ENCODE peak calls at places on chromosomes 1 and 21, in six cellular contexts. V is AG09319; A is AG08396; T is uterus; F is stimulated activated CD4-positive, alpha-beta T cell treated with anti-CD3 and anti-CD28 coated beads, Interleukin-4, amount 100 ng/mL, for 4 hours; I is activated T-helper 1 cell treated with anti-CD3 and anti-CD28 coated beads, Interleukin-12 subunit alpha, Interleukin-12 subunit beta, Interleukin-2, Interleukin-4 antibody, amounts not matched to agents 30 ng/mL and 10 ng/mL and 1 ng/mL, durations not matched to agents 14 hours and 24 hours and 36 hours. H is an unnamed sample.

GRCh38 chr1:46370214-46370633 is 23.9 kb upstream of the FAAH start:
- DNase-seq in A (no peak), V (no peak), F (no peak), I (no peak), T (no peak), H (no peak)

GRCh38 chr1:182191716-182192115 is 130.2 kb upstream of the ZNF648 start:
- DNase-seq in T (no peak), V (no peak), A (no peak), F (no peak), I (no peak), H (no peak)

GRCh38 chr1:241647658-241648057 is 4.4 kb upstream of the WDR64 start:
- DNase-seq in I (no peak), T (no peak), V (no peak), F (no peak), A (no peak), H (no peak)

GRCh38 chr1:223611939-223612338 is 53.6 kb downstream of the CAPN8 start:
- DNase-seq in A (no peak), I (no peak), V (no peak), F (no peak), T (no peak), H (no peak)

GRCh38 chr1:181137217-181137743 is 48.8 kb downstream of the IER5 start:
- DNase-seq in A (no peak), I (no peak), F (no peak), T (no peak), V (no peak), H (no peak)

GRCh38 chr1:89945852-89946476 is 48.9 kb upstream of the ZNF326 start:
- DNase-seq in A (no peak), F (no peak), V (no peak), T (no peak), I (no peak), H (no peak)

GRCh38 chr1:8525291-8526275 is 207.7 kb downstream of the SLC45A1 start:
- DNase-seq in T (peak; percentile 81), F (peak; percentile 41), V (peak; percentile 85), I (peak; percentile 69), A (peak; percentile 72), H (peak; percentile 42)

GRCh38 chr1:87826639-87827345 is 498.1 kb downstream of the LMO4 start:
- DNase-seq in F (no peak), A (peak; percentile 66), I (no peak), T (peak; percentile 33), V (peak; percentile 68), H (peak; percentile 59)

GRCh38 chr21:46205766-46206162 is 21.5 kb upstream of the SPATC1L start:
- DNase-seq in A (no peak), I (no peak), V (no peak), F (no peak), T (no peak), H (no peak)

GRCh38 chr1:41497056-41497440 is 12.6 kb upstream of the EDN2 start:
- DNase-seq in A (no peak), F (no peak), I (no peak), V (no peak), T (no peak), H (no peak)

GRCh38 chr1:208570362-208570761 is 326.2 kb upstream of the PLXNA2 start:
- DNase-seq in F (no peak), A (no peak), I (no peak), T (no peak), V (no peak), H (no peak)

GRCh38 chr1:227774051-227774720 is 39.0 kb downstream of the SNAP47 start:
- DNase-seq in V (no peak), A (no peak), T (no peak), F (no peak), I (peak; percentile 41), H (no peak)

GRCh38 chr1:13725714-13726175 is 25.8 kb downstream of the PRDM2 start:
- DNase-seq in F (peak; percentile 11), T (no peak), V (no peak), I (no peak), A (no peak), H (peak; percentile 46)

GRCh38 chr1:204523605-204524215 is 7.5 kb downstream of the MDM4 start:
- DNase-seq in V (no peak), I (no peak), T (no peak), F (no peak), A (no peak), H (no peak)

GRCh38 chr1:168469690-168470089 is 74.1 kb downstream of the XCL2 start:
- DNase-seq in A (peak; percentile 39), V (peak; percentile 86), F (peak; percentile 7), I (peak; percentile 22), T (peak; percentile 62), H (no peak)

GRCh38 chr1:97385536-97385935 is 535.3 kb downstream of the DPYD start:
- DNase-seq in T (no peak), A (no peak), F (no peak), I (no peak), V (no peak), H (no peak)

GRCh38 chr1:207097871-207098324 is 6.1 kb upstream of the C4BPA start:
- DNase-seq in F (no peak), V (no peak), I (peak; percentile 50), T (no peak), A (no peak), H (peak; percentile 17)

GRCh38 chr1:90486134-90486824 is 230.8 kb downstream of the BARHL2 start:
- DNase-seq in V (no peak), T (no peak), F (no peak), I (no peak), A (no peak), H (no peak)

GRCh38 chr1:228902781-228903572 is 167.7 kb downstream of the RHOU start:
- DNase-seq in I (no peak), T (peak; percentile 88), V (peak; percentile 90), A (peak; percentile 86), F (no peak), H (no peak)

GRCh38 chr1:204320413-204320812 is 39.3 kb downstream of the PLEKHA6 start:
- DNase-seq in F (no peak), I (no peak), V (no peak), T (no peak), A (peak; percentile 45), H (no peak)

H was measured in stimulated activated naive B cell treated with anti-CD40 and anti-IgM and Interleukin-4, amounts not matched to agents 10 μg/mL and 1 μg/mL and 100 μg/mL, for 72 hours.